ENCODE peak calls at places on chromosomes 13 and 19, in nine cellular contexts. V is NCI-H524; Q is stimulated activated CD8-positive, alpha-beta memory T cell treated with anti-CD3 and anti-CD28 coated beads, Interleukin-7, amount 100 ng/mL, for 48 hours; Z is NK-92 treated with Interleukin-12 subunit alpha and Interleukin-12 subunit beta, amount 100 ng/mL, for 24 hours; F is AG08395; B is astrocyte of the hippocampus; R is mucosa of descending colon; P is activated T-cell treated with anti-CD3 and anti-CD28 coated beads for 1 hour; T is NCI-H1092 treated with DMSO at 0.1 percent for 48 hours. K is an unnamed sample.

GRCh38 chr19:31451686-31452325 is 102.6 kb upstream of the TSHZ3 start:
- DNase-seq in V (no peak), Q (no peak), Z (no peak), F (no peak), B (no peak), R (no peak), P (no peak), T (no peak), K (peak; percentile 60)

GRCh38 chr13:99258210-99258860 is at the start of gene GPR18:
- DNase-seq in V (no peak), Q (no peak), Z (no peak), F (no peak), B (no peak), R (no peak), P (no peak), T (no peak), K (no peak)

GRCh38 chr13:39376088-39376487 is 226.9 kb downstream of the LHFPL6 start:
- DNase-seq in V (no peak), Q (no peak), Z (no peak), F (no peak), B (peak; percentile 36), R (no peak), P (no peak), T (no peak), K (no peak)

GRCh38 chr13:43981512-43982301 is 102.0 kb downstream of the LACC1 start:
- DNase-seq in V (no peak), Q (no peak), Z (no peak), F (no peak), B (no peak), R (no peak), P (no peak), T (no peak), K (no peak)

GRCh38 chr19:10110076-10110971 is 1.2 kb upstream of the P2RY11 start:
- DNase-seq in V (no peak), Q (no peak), Z (no peak), F (no peak), B (no peak), R (peak; percentile 57), P (no peak), T (no peak), K (no peak)

GRCh38 chr13:29743229-29743786 is 107.1 kb downstream of the UBL3 start:
- DNase-seq in V (no peak), Q (no peak), Z (no peak), F (peak; percentile 70), B (peak; percentile 68), R (no peak), P (no peak), T (no peak), K (peak; percentile 76)

GRCh38 chr13:30802953-30803478 is 67.7 kb downstream of the ALOX5AP start:
- DNase-seq in V (peak; percentile 93), Q (peak; percentile 61), Z (peak; percentile 65), F (peak; percentile 80), B (peak; percentile 91), R (peak; percentile 89), P (peak; percentile 76), T (peak; percentile 47), K (peak; percentile 80)

GRCh38 chr13:92573467-92574057 is 653.0 kb upstream of the GPC6 start:
- DNase-seq in V (peak; percentile 4), Q (no peak), Z (no peak), F (no peak), B (peak; percentile 39), R (no peak), P (no peak), T (no peak), K (peak; percentile 0)

GRCh38 chr19:3976495-3977241 is 5.8 kb upstream of the DAPK3 start:
- DNase-seq in V (no peak), Q (no peak), Z (no peak), F (no peak), B (peak; percentile 85), R (no peak), P (no peak), T (no peak), K (peak; percentile 21)

GRCh38 chr13:20190481-20191310 is 2.0 kb downstream of the GJB2 start:
- DNase-seq in V (no peak), Q (no peak), Z (no peak), F (peak; percentile 79), B (peak; percentile 52), R (no peak), P (no peak), T (no peak), K (peak; percentile 87)

GRCh38 chr13:85582890-85583289 is 216.3 kb downstream of the SLITRK6 start:
- DNase-seq in V (no peak), Q (no peak), Z (no peak), F (no peak), B (no peak), R (no peak), P (no peak), T (no peak), K (peak; percentile 2)

GRCh38 chr13:75372517-75372916 is 109.5 kb downstream of the TBC1D4 start:
- DNase-seq in V (peak; percentile 56), Q (no peak), Z (no peak), F (peak; percentile 53), B (peak; percentile 67), R (no peak), P (no peak), T (peak; percentile 60), K (no peak)

GRCh38 chr13:112532837-112533745 is 54.9 kb downstream of the TUBGCP3 start:
- DNase-seq in V (no peak), Q (no peak), Z (no peak), F (no peak), B (no peak), R (no peak), P (no peak), T (no peak), K (no peak)

GRCh38 chr13:96726651-96727050 is 267.6 kb downstream of the OXGR1 start:
- DNase-seq in V (no peak), Q (no peak), Z (no peak), F (no peak), B (no peak), R (no peak), P (no peak), T (no peak), K (no peak)

GRCh38 chr13:99382428-99383133 is 75.4 kb upstream of the GPR183 start:
- DNase-seq in V (no peak), Q (peak; percentile 21), Z (no peak), F (no peak), B (no peak), R (peak; percentile 71), P (no peak), T (no peak), K (no peak)

GRCh38 chr13:113995051-113995601 is 21.2 kb upstream of the C13orf46 start:
- DNase-seq in V (no peak), Q (no peak), Z (no peak), F (no peak), B (no peak), R (peak; percentile 34), P (no peak), T (no peak), K (no peak)

GRCh38 chr13:19592657-19593175 is 31.4 kb upstream of the TPTE2 start:
- DNase-seq in V (no peak), Q (no peak), Z (no peak), F (no peak), B (no peak), R (no peak), P (no peak), T (no peak), K (no peak)

GRCh38 chr19:5591476-5591875 is 23.7 kb upstream of the TINCR start:
- DNase-seq in V (no peak), Q (no peak), Z (no peak), F (no peak), B (no peak), R (no peak), P (no peak), T (no peak), K (no peak)

GRCh38 chr19:48480476-48481190 is 11.5 kb downstream of the CYTH2 start:
- DNase-seq in V (no peak), Q (no peak), Z (no peak), F (peak; percentile 41), B (peak; percentile 76), R (no peak), P (peak; percentile 51), T (no peak), K (no peak)

GRCh38 chr19:50327461-50328256 is 1.5 kb downstream of the KCNC3 start:
- DNase-seq in V (no peak), Q (no peak), Z (no peak), F (no peak), B (no peak), R (peak; percentile 45), P (no peak), T (no peak), K (no peak)

GRCh38 chr19:15640294-15640903 is at the start of gene CYP4F3:
- DNase-seq in V (peak; percentile 5), Q (no peak), Z (no peak), F (no peak), B (no peak), R (peak; percentile 96), P (no peak), T (no peak), K (peak; percentile 53)

GRCh38 chr19:27974082-27974513 is 1238.9 kb downstream of the UQCRFS1 start:
- DNase-seq in V (no peak), Q (no peak), Z (no peak), F (peak; percentile 41), B (peak; percentile 79), R (no peak), P (no peak), T (peak; percentile 29), K (peak; percentile 63)

GRCh38 chr13:29901714-29902631 is 51.6 kb upstream of the UBL3 start:
- DNase-seq in V (peak; percentile 61), Q (no peak), Z (no peak), F (peak; percentile 88), B (peak; percentile 93), R (no peak), P (no peak), T (no peak), K (peak; percentile 81)

GRCh38 chr13:109500146-109500773 is 286.1 kb downstream of the IRS2 start:
- DNase-seq in V (peak; percentile 27), Q (no peak), Z (no peak), F (no peak), B (peak; percentile 31), R (no peak), P (no peak), T (peak; percentile 36), K (no peak)

GRCh38 chr13:49603318-49603717 is 18.0 kb upstream of the RCBTB1 start:
- DNase-seq in V (no peak), Q (no peak), Z (no peak), F (no peak), B (no peak), R (no peak), P (no peak), T (no peak), K (no peak)

GRCh38 chr19:17346109-17346671 is 8.8 kb downstream of the GTPBP3 start:
- DNase-seq in V (peak; percentile 66), Q (no peak), Z (peak; percentile 58), F (peak; percentile 83), B (peak; percentile 85), R (peak; percentile 76), P (peak; percentile 76), T (peak; percentile 62), K (peak; percentile 83)

GRCh38 chr19:45492627-45493470 is 4.0 kb downstream of the RTN2 start:
- DNase-seq in V (peak; percentile 43), Q (no peak), Z (no peak), F (peak; percentile 61), B (peak; percentile 70), R (peak; percentile 57), P (no peak), T (no peak), K (peak; percentile 60)

GRCh38 chr13:109985871-109986270 is 199.5 kb upstream of the IRS2 start:
- DNase-seq in V (no peak), Q (no peak), Z (no peak), F (peak; percentile 45), B (no peak), R (no peak), P (no peak), T (no peak), K (no peak)

GRCh38 chr19:48470856-48471255 is 1.7 kb downstream of the CYTH2 start:
- DNase-seq in V (no peak), Q (no peak), Z (no peak), F (no peak), B (no peak), R (no peak), P (no peak), T (no peak), K (no peak)

GRCh38 chr13:30479154-30479553 is 13.4 kb upstream of the HMGB1 start:
- DNase-seq in V (no peak), Q (no peak), Z (no peak), F (no peak), B (no peak), R (no peak), P (no peak), T (no peak), K (no peak)

GRCh38 chr13:26872444-26873173 is 112.0 kb upstream of the GPR12 start:
- DNase-seq in V (peak; percentile 88), Q (peak; percentile 8), Z (peak; percentile 32), F (peak; percentile 54), B (peak; percentile 27), R (no peak), P (peak; percentile 17), T (peak; percentile 81), K (peak; percentile 53)

K was measured in Daoy.